ENCODE peak calls at places on chromosomes 7 and 10, in eight cellular contexts. V is hepatocyte, Q is HCT116, D is neural progenitor cell, R is GM23248, H is PC-3, A is MM.1S, J is GM23338. G is an unnamed sample.

GRCh38 chr10:103021897-103022286 is 103.8 kb downstream of the CNNM2 start:
- DNase-seq in V (peak; percentile 38), A (no peak), D (no peak), R (peak; percentile 15), Q (no peak), J (no peak), H (no peak), G (no peak)

GRCh38 chr10:88256013-88256680 is 327.0 kb downstream of the RNLS start:
- DNase-seq in D (no peak), A (no peak), V (no peak), R (no peak), J (no peak), H (no peak), Q (no peak), G (no peak)

GRCh38 chr7:98091061-98091460 is 15.6 kb upstream of the LMTK2 start:
- DNase-seq in R (peak; percentile 43), H (peak; percentile 52), J (no peak), D (no peak), A (no peak), Q (no peak), V (no peak), G (no peak)

GRCh38 chr7:120273476-120273975 is 551 bp downstream of the KCND2 start:
- DNase-seq in V (peak; percentile 69), H (peak; percentile 5), Q (no peak), A (peak; percentile 92), J (peak; percentile 85), D (peak; percentile 76), R (peak; percentile 45), G (no peak)

GRCh38 chr10:110859947-110860376 is 11.8 kb upstream of the PDCD4 start:
- DNase-seq in A (peak; percentile 35), J (no peak), V (peak; percentile 64), H (no peak), R (peak; percentile 84), Q (no peak), D (no peak), G (peak; percentile 43)

GRCh38 chr10:125152646-125153368 is 7.6 kb downstream of the CTBP2 start:
- DNase-seq in D (peak; percentile 32), H (no peak), J (no peak), R (peak; percentile 41), Q (no peak), V (no peak), A (no peak), G (no peak)

GRCh38 chr7:116101709-116102108 is 71.1 kb upstream of the TFEC start:
- DNase-seq in D (no peak), J (no peak), A (no peak), V (no peak), R (peak; percentile 83), H (peak; percentile 11), Q (no peak), G (no peak)

GRCh38 chr7:117012284-117013174 is 59.2 kb downstream of the ST7 start:
- DNase-seq in R (peak; percentile 68), V (peak; percentile 11), H (peak; percentile 66), D (peak; percentile 42), Q (peak; percentile 16), J (peak; percentile 70), A (peak; percentile 21), G (peak; percentile 9)

GRCh38 chr10:11043039-11043438 is 25.4 kb downstream of the CELF2 start:
- DNase-seq in Q (no peak), H (no peak), J (no peak), V (no peak), D (no peak), A (no peak), R (no peak), G (no peak)

GRCh38 chr7:28423919-28424514 is 11.7 kb downstream of the CREB5 start:
- DNase-seq in H (no peak), J (no peak), Q (no peak), A (no peak), D (no peak), R (no peak), V (no peak), G (no peak)

GRCh38 chr7:28423112-28423511 is 10.8 kb downstream of the CREB5 start:
- DNase-seq in V (no peak), J (no peak), Q (no peak), D (no peak), R (no peak), H (no peak), A (no peak), G (no peak)

GRCh38 chr7:28417321-28417940 is 5.1 kb downstream of the CREB5 start:
- DNase-seq in A (no peak), H (no peak), R (no peak), J (no peak), Q (no peak), V (no peak), D (no peak), G (no peak)

GRCh38 chr7:28418311-28418710 is 6.0 kb downstream of the CREB5 start:
- DNase-seq in A (no peak), H (no peak), J (no peak), V (no peak), R (peak; percentile 36), D (no peak), Q (no peak), G (no peak)

GRCh38 chr7:28419717-28420116 is 7.4 kb downstream of the CREB5 start:
- DNase-seq in D (no peak), V (no peak), Q (no peak), H (peak; percentile 30), J (no peak), R (peak; percentile 96), A (no peak), G (no peak)
- TF ChIP-seq EZH2phosphoT487 in D (no peak), V (no peak), Q (no peak), H (no peak), J (no peak), R (no peak), A (no peak), G (no peak)

GRCh38 chr10:101968286-101968685 is 87.7 kb downstream of the ARMH3 start:
- DNase-seq in D (no peak), A (peak; percentile 17), V (no peak), R (no peak), J (no peak), Q (no peak), H (no peak), G (peak; percentile 4)
- H3K4me2 ChIP-seq in D (no peak overlapping the region), A (peak overlapping the region; percentile 64), V (no peak overlapping the region), R (no peak overlapping the region), J (no peak overlapping the region), Q (no peak overlapping the region), H (no peak overlapping the region), G (peak overlapping the region; percentile 54)

GRCh38 chr10:114507449-114507848 is 103.1 kb upstream of the AFAP1L2 start:
- DNase-seq in R (no peak), A (no peak), D (no peak), V (peak; percentile 31), H (no peak), Q (no peak), J (no peak), G (no peak)

GRCh38 chr10:114506874-114507385 is 102.6 kb upstream of the AFAP1L2 start:
- DNase-seq in D (no peak), R (no peak), H (no peak), Q (no peak), J (no peak), V (no peak), A (no peak), G (no peak)

GRCh38 chr10:114501650-114502049 is 97.3 kb upstream of the AFAP1L2 start:
- DNase-seq in J (no peak), Q (no peak), A (no peak), R (no peak), H (no peak), D (no peak), V (no peak), G (no peak)

GRCh38 chr10:114502071-114502470 is 97.8 kb upstream of the AFAP1L2 start:
- DNase-seq in A (no peak), R (no peak), V (no peak), D (no peak), H (no peak), Q (no peak), J (no peak), G (no peak)

DNA sequence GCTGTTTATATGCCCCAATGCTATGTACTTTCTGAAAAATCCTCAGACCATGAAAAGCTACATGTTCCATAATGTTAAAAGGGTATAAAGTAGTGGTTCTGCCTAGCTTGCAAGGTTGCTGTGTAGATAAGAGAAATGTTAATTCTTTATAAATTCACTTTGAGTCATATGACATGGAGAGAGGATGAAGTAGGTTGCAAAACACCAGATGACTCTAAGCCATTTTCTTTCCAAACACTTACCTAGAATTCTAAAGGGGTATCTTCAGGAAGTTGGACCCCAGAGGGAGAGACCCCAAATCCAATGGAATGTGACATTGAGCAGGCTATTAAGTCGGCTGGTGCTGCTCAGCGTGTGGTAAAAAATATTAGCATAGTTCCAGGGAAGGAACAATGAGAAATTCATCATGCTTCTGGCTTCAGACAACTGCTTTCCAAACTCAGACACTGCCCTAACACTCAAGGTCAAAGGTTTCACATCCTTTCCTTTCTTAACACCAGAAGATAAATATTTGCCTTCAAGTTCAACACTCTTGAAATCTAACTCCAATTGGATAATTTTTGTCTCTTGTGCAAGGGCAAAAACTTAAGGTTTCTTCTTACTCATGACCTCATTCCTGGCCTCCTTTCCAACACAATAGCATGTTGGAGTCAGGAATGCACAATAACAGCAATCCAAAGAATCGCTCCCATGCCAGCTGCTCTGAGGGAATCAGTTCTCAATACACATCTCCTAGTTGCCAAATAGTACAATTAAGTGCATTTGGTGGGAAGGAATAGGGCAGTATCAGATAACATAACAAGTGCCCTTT is 100.7 kb upstream of the AFAP1L2 start:
- DNase-seq in J (peak; percentile 36), H (peak; percentile 40), R (peak; percentile 71), Q (no peak), V (peak; percentile 10), D (no peak), A (no peak), G (no peak)
- TF ChIP-seq EZH2phosphoT487 in J (no peak), H (no peak), R (no peak), Q (no peak), V (no peak), D (no peak), A (no peak), G (no peak)

GRCh38 chr7:94577357-94577756 is 67.7 kb downstream of the CASD1 start:
- DNase-seq in A (no peak), D (no peak), H (no peak), R (no peak), Q (no peak), V (no peak), J (no peak), G (no peak)

GRCh38 chr7:94578615-94579014 is 69.0 kb downstream of the CASD1 start:
- DNase-seq in Q (no peak), A (peak; percentile 69), J (no peak), R (no peak), D (no peak), V (no peak), H (peak; percentile 88), G (no peak)

GRCh38 chr7:94584113-94584512 is 71.8 kb downstream of the SGCE start:
- DNase-seq in D (no peak), H (peak; percentile 74), A (no peak), V (no peak), J (no peak), Q (no peak), R (peak; percentile 6), G (no peak)

GRCh38 chr7:94576316-94576715 is 66.7 kb downstream of the CASD1 start:
- DNase-seq in A (no peak), V (no peak), Q (no peak), J (no peak), R (no peak), D (no peak), H (no peak), G (no peak)

DNA sequence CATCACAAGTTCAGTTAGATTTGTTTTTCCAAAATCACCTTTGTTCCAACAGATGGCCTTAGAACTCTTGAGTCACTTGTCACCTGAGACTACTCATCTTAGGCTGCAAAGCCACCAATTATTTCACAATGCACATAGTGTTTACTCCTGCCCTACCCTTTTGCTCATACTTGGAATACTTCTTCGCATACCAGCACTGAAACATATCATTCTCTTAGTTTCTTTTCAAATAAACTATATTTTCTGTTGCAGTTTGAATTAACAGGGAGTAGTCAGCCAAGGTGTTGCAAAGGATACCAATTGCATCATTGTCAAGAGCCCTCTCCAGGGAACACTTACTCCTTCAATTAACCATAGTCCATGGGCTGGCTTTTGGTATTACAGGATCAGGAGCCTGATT is 71.0 kb downstream of the CASD1 start:
- DNase-seq in V (peak; percentile 60), D (no peak), A (no peak), R (peak; percentile 22), J (no peak), Q (no peak), H (peak; percentile 91), G (no peak)
- H3K4me2 ChIP-seq in V (peak overlapping the region; percentile 46), D (no peak overlapping the region), A (no peak overlapping the region), R (no peak overlapping the region), J (no peak overlapping the region), Q (peak overlapping the region; percentile 3), H (peak overlapping the region; percentile 59), G (no peak overlapping the region)

G was measured in OCI-LY7.